ENCODE peak calls at places on chromosomes 1 and 21, in nine cellular contexts. D is cardiac muscle cell, P is left ventricle myocardium inferior, X is neural crest cell, F is osteoblast, K is nucleus accumbens, W is endothelial cell, L is occipital lobe, G is iPS-NIHi11. T is an unnamed sample.

GRCh38 chr1:164163291-164163845 is 395.6 kb upstream of the PBX1 start:
- DNase-seq in K (no peak), P (no peak), G (peak), D (no peak), L (no peak), F (no peak), X (no peak), W (no peak), T (no peak)

GRCh38 chr1:6513296-6513928 is 21.9 kb upstream of the PLEKHG5 start:
- DNase-seq in K (no peak), G (no peak), L (no peak), D (no peak), P (no peak), F (peak), X (no peak), W (no peak), T (no peak)

GRCh38 chr1:164617607-164618564 is 58.9 kb downstream of the PBX1 start:
- DNase-seq in K (no peak), W (peak), F (no peak), P (no peak), X (peak), D (peak), G (no peak), L (no peak), T (peak)

GRCh38 chr1:232718928-232719927 is 86.0 kb upstream of the MAP10 start:
- DNase-seq in F (no peak), K (no peak), W (no peak), G (no peak), P (no peak), D (no peak), L (no peak), X (no peak), T (no peak)

GRCh38 chr1:10873189-10873588 is 76.7 kb upstream of the CASZ1 start:
- DNase-seq in L (no peak), G (no peak), X (no peak), K (no peak), F (peak), P (no peak), D (no peak), W (no peak), T (no peak)

GRCh38 chr21:34796518-34797201 is 127.9 kb downstream of the CLIC6 start:
- DNase-seq in W (no peak), D (no peak), P (no peak), X (no peak), G (peak), L (peak), K (no peak), F (no peak), T (no peak)

GRCh38 chr1:92485374-92486250 is 1.1 kb downstream of the GFI1 start:
- DNase-seq in D (peak), W (peak), P (peak), G (peak), X (peak), L (no peak), K (no peak), F (peak), T (peak)

GRCh38 chr1:68625636-68626035 is 128.8 kb upstream of the DEPDC1 start:
- DNase-seq in F (no peak), G (no peak), W (no peak), P (no peak), D (no peak), K (no peak), L (no peak), X (no peak), T (no peak)

GRCh38 chr1:3457910-3458621 is 3.6 kb downstream of the ARHGEF16 start:
- DNase-seq in F (peak), W (no peak), K (no peak), G (no peak), L (no peak), X (no peak), D (no peak), P (no peak), T (peak)

GRCh38 chr1:39348278-39348677 is 143.2 kb upstream of the BMP8A start:
- DNase-seq in D (no peak), P (no peak), G (no peak), W (no peak), K (no peak), L (no peak), F (no peak), X (no peak), T (no peak)

GRCh38 chr1:15833069-15833679 is 14.3 kb upstream of the SPEN start:
- DNase-seq in W (no peak), F (no peak), K (no peak), X (no peak), D (no peak), G (no peak), P (peak), L (no peak), T (no peak)

GRCh38 chr1:178411756-178412399 is 84.9 kb downstream of the CLEC20A start:
- DNase-seq in K (no peak), W (no peak), G (no peak), X (no peak), L (no peak), F (no peak), D (no peak), P (no peak), T (no peak)

GRCh38 chr1:178923512-178923911 is 52.6 kb upstream of the ANGPTL1 start:
- DNase-seq in W (no peak), K (no peak), X (no peak), G (no peak), D (no peak), L (no peak), P (no peak), F (no peak), T (no peak)

GRCh38 chr1:221717491-221717865 is 24.4 kb downstream of the DUSP10 start:
- DNase-seq in D (no peak), G (no peak), F (no peak), W (no peak), L (no peak), K (no peak), X (no peak), P (no peak), T (no peak)

GRCh38 chr1:156961709-156962108 is 41.3 kb downstream of the LRRC71 start:
- DNase-seq in G (no peak), F (no peak), W (no peak), K (no peak), X (no peak), L (no peak), D (no peak), P (no peak), T (no peak)

GRCh38 chr1:225880210-225880584 is 2.0 kb downstream of the TMEM63A start:
- DNase-seq in L (peak), G (no peak), W (no peak), X (no peak), D (no peak), F (peak), P (peak), K (peak), T (no peak)

GRCh38 chr1:116254776-116255175 is 118.3 kb upstream of the ATP1A1 start:
- DNase-seq in X (no peak), K (no peak), W (no peak), D (peak), F (no peak), G (no peak), P (no peak), L (no peak), T (no peak)

GRCh38 chr1:17903386-17903785 is 148.3 kb downstream of the ACTL8 start:
- DNase-seq in W (no peak), K (no peak), D (peak), X (no peak), P (no peak), L (no peak), F (no peak), G (no peak), T (no peak)

GRCh38 chr1:176379626-176380339 is 83.2 kb upstream of the PAPPA2 start:
- DNase-seq in K (no peak), W (no peak), G (no peak), X (no peak), D (peak), L (no peak), F (no peak), P (no peak), T (no peak)

GRCh38 chr1:209567788-209568187 is 15.7 kb upstream of the CAMK1G start:
- DNase-seq in P (no peak), W (no peak), L (no peak), F (no peak), G (no peak), D (peak), X (no peak), K (no peak), T (no peak)

GRCh38 chr1:80171101-80171500 is 1164.6 kb upstream of the ADGRL4 start:
- DNase-seq in L (no peak), D (peak), G (no peak), W (no peak), K (no peak), F (no peak), P (no peak), X (no peak), T (no peak)

GRCh38 chr21:39004776-39005605 is 178.3 kb downstream of the PSMG1 start:
- DNase-seq in L (no peak), P (peak), K (no peak), X (no peak), F (no peak), D (peak), W (no peak), G (peak), T (no peak)

GRCh38 chr1:9181176-9181906 is 52.4 kb upstream of the GPR157 start:
- DNase-seq in D (peak), G (peak), L (no peak), W (peak), P (peak), F (peak), K (peak), X (peak), T (peak)

GRCh38 chr21:34836103-34836932 is 167.5 kb downstream of the CLIC6 start:
- DNase-seq in W (no peak), G (no peak), D (peak), F (peak), L (peak), K (no peak), X (no peak), P (no peak), T (no peak)

GRCh38 chr1:94322696-94323095 is 85.3 kb upstream of the ARHGAP29 start:
- DNase-seq in W (no peak), X (no peak), P (no peak), L (no peak), G (peak), D (peak), K (no peak), F (no peak), T (no peak)

GRCh38 chr1:51973587-51974474 is 16.7 kb downstream of the RAB3B start:
- DNase-seq in L (no peak), K (no peak), P (no peak), G (no peak), D (no peak), W (no peak), X (no peak), F (no peak), T (no peak)

GRCh38 chr1:180165096-180165495 is 10.4 kb downstream of the QSOX1 start:
- DNase-seq in X (no peak), G (no peak), P (no peak), K (no peak), W (no peak), F (no peak), L (no peak), D (no peak), T (no peak)

GRCh38 chr1:15948600-15949452 is 27.1 kb downstream of the ZBTB17 start:
- DNase-seq in P (peak), X (no peak), F (peak), W (no peak), K (peak), D (peak), G (no peak), L (peak), T (no peak)

GRCh38 chr1:21232044-21232443 is 55.3 kb upstream of the EIF4G3 start:
- DNase-seq in P (no peak), L (no peak), G (peak), F (peak), K (peak), X (peak), D (peak), W (peak), T (peak)

GRCh38 chr1:211478376-211478775 is 13.6 kb downstream of the RD3 start:
- DNase-seq in X (no peak), P (no peak), K (no peak), G (no peak), D (no peak), L (no peak), F (no peak), W (no peak), T (no peak)

GRCh38 chr1:35851175-35851869 is 31.7 kb upstream of the AGO1 start:
- DNase-seq in K (no peak), F (no peak), W (no peak), D (peak), P (no peak), L (no peak), X (no peak), G (no peak), T (no peak)

T was measured in nephron progenitor cell.